ENCODE peak calls at places on chromosomes 7 and 10, in eight cellular contexts. One of them, this sample, is unnamed.

GRCh38 chr10:58044072-58044471 is 223.6 kb downstream of the IPMK start:
- DNase-seq in kidney epithelial cell: peak
- DNase-seq in LNCaP clone FGC: no peak
- DNase-seq in heart right ventricle: no peak
- DNase-seq in epithelial cell of esophagus: peak
- DNase-seq in AG04450: peak
- DNase-seq in progenitor cell of endocrine pancreas: no peak
- DNase-seq in esophagus squamous epithelium: no peak
- DNase-seq in this sample: no peak

GRCh38 chr10:120423350-120424197 is 33.5 kb upstream of the PLPP4 start:
- DNase-seq in kidney epithelial cell: peak
- DNase-seq in LNCaP clone FGC: peak
- DNase-seq in heart right ventricle: peak
- DNase-seq in epithelial cell of esophagus: peak
- DNase-seq in AG04450: no peak
- DNase-seq in progenitor cell of endocrine pancreas: peak
- DNase-seq in esophagus squamous epithelium: no peak
- DNase-seq in this sample: peak

GRCh38 chr10:103781329-103782061 is 73.9 kb downstream of the SH3PXD2A start:
- DNase-seq in kidney epithelial cell: peak
- DNase-seq in LNCaP clone FGC: no peak
- DNase-seq in heart right ventricle: no peak
- DNase-seq in epithelial cell of esophagus: peak
- DNase-seq in AG04450: peak
- DNase-seq in progenitor cell of endocrine pancreas: no peak
- DNase-seq in esophagus squamous epithelium: no peak
- DNase-seq in this sample: no peak

GRCh38 chr10:60731134-60731883 is 47.0 kb upstream of the CDK1 start:
- DNase-seq in kidney epithelial cell: no peak
- DNase-seq in LNCaP clone FGC: no peak
- DNase-seq in heart right ventricle: no peak
- DNase-seq in epithelial cell of esophagus: peak
- DNase-seq in AG04450: no peak
- DNase-seq in progenitor cell of endocrine pancreas: no peak
- DNase-seq in esophagus squamous epithelium: no peak
- DNase-seq in this sample: no peak

GRCh38 chr10:58712982-58713381 is 200.3 kb downstream of the BICC1 start:
- DNase-seq in kidney epithelial cell: no peak
- DNase-seq in LNCaP clone FGC: no peak
- DNase-seq in heart right ventricle: no peak
- DNase-seq in epithelial cell of esophagus: no peak
- DNase-seq in AG04450: no peak
- DNase-seq in progenitor cell of endocrine pancreas: no peak
- DNase-seq in esophagus squamous epithelium: no peak
- DNase-seq in this sample: no peak

GRCh38 chr10:127999291-127999690 is 92.4 kb downstream of the PTPRE start:
- DNase-seq in kidney epithelial cell: no peak
- DNase-seq in LNCaP clone FGC: no peak
- DNase-seq in heart right ventricle: no peak
- DNase-seq in epithelial cell of esophagus: no peak
- DNase-seq in AG04450: no peak
- DNase-seq in progenitor cell of endocrine pancreas: no peak
- DNase-seq in esophagus squamous epithelium: no peak
- DNase-seq in this sample: peak

GRCh38 chr7:749121-749520 is 22.0 kb upstream of the PRKAR1B start:
- DNase-seq in kidney epithelial cell: no peak
- DNase-seq in LNCaP clone FGC: peak
- DNase-seq in heart right ventricle: no peak
- DNase-seq in epithelial cell of esophagus: no peak
- DNase-seq in AG04450: no peak
- DNase-seq in progenitor cell of endocrine pancreas: no peak
- DNase-seq in esophagus squamous epithelium: no peak
- DNase-seq in this sample: no peak

GRCh38 chr7:880450-880849 is 4.1 kb downstream of the GET4 start:
- DNase-seq in kidney epithelial cell: no peak
- DNase-seq in LNCaP clone FGC: no peak
- DNase-seq in heart right ventricle: no peak
- DNase-seq in epithelial cell of esophagus: no peak
- DNase-seq in AG04450: no peak
- DNase-seq in progenitor cell of endocrine pancreas: no peak
- DNase-seq in esophagus squamous epithelium: no peak
- DNase-seq in this sample: no peak

GRCh38 chr10:110684800-110685446 is 40.8 kb downstream of the RBM20 start:
- DNase-seq in kidney epithelial cell: no peak
- DNase-seq in LNCaP clone FGC: no peak
- DNase-seq in heart right ventricle: peak
- DNase-seq in epithelial cell of esophagus: no peak
- DNase-seq in AG04450: peak
- DNase-seq in progenitor cell of endocrine pancreas: no peak
- DNase-seq in esophagus squamous epithelium: no peak
- DNase-seq in this sample: no peak

GRCh38 chr10:67606572-67606971 is 89.4 kb downstream of the CTNNA3 start:
- DNase-seq in kidney epithelial cell: peak
- DNase-seq in LNCaP clone FGC: no peak
- DNase-seq in heart right ventricle: no peak
- DNase-seq in epithelial cell of esophagus: peak
- DNase-seq in AG04450: peak
- DNase-seq in progenitor cell of endocrine pancreas: no peak
- DNase-seq in esophagus squamous epithelium: no peak
- DNase-seq in this sample: no peak

GRCh38 chr7:13990984-13991790 is 1.7 kb upstream of the ETV1 start:
- DNase-seq in kidney epithelial cell: peak
- DNase-seq in LNCaP clone FGC: peak
- DNase-seq in heart right ventricle: peak
- DNase-seq in epithelial cell of esophagus: peak
- DNase-seq in AG04450: peak
- DNase-seq in progenitor cell of endocrine pancreas: peak
- DNase-seq in esophagus squamous epithelium: peak
- DNase-seq in this sample: peak

GRCh38 chr7:156777364-156778069 is 115.5 kb downstream of the LMBR1 start:
- DNase-seq in kidney epithelial cell: no peak
- DNase-seq in LNCaP clone FGC: no peak
- DNase-seq in heart right ventricle: no peak
- DNase-seq in epithelial cell of esophagus: peak
- DNase-seq in AG04450: no peak
- DNase-seq in progenitor cell of endocrine pancreas: no peak
- DNase-seq in esophagus squamous epithelium: no peak
- DNase-seq in this sample: no peak

GRCh38 chr7:156776527-156776926 is 116.5 kb downstream of the LMBR1 start:
- DNase-seq in kidney epithelial cell: no peak
- DNase-seq in LNCaP clone FGC: no peak
- DNase-seq in heart right ventricle: no peak
- DNase-seq in epithelial cell of esophagus: no peak
- DNase-seq in AG04450: no peak
- DNase-seq in progenitor cell of endocrine pancreas: no peak
- DNase-seq in esophagus squamous epithelium: no peak
- DNase-seq in this sample: no peak

GRCh38 chr7:156780724-156781455 is 112.1 kb downstream of the LMBR1 start:
- DNase-seq in kidney epithelial cell: no peak
- DNase-seq in LNCaP clone FGC: no peak
- DNase-seq in heart right ventricle: no peak
- DNase-seq in epithelial cell of esophagus: no peak
- DNase-seq in AG04450: no peak
- DNase-seq in progenitor cell of endocrine pancreas: no peak
- DNase-seq in esophagus squamous epithelium: no peak
- DNase-seq in this sample: no peak

GRCh38 chr7:156778668-156779067 is 114.3 kb downstream of the LMBR1 start:
- DNase-seq in kidney epithelial cell: no peak
- DNase-seq in LNCaP clone FGC: no peak
- DNase-seq in heart right ventricle: no peak
- DNase-seq in epithelial cell of esophagus: no peak
- DNase-seq in AG04450: no peak
- DNase-seq in progenitor cell of endocrine pancreas: no peak
- DNase-seq in esophagus squamous epithelium: no peak
- DNase-seq in this sample: no peak

DNA sequence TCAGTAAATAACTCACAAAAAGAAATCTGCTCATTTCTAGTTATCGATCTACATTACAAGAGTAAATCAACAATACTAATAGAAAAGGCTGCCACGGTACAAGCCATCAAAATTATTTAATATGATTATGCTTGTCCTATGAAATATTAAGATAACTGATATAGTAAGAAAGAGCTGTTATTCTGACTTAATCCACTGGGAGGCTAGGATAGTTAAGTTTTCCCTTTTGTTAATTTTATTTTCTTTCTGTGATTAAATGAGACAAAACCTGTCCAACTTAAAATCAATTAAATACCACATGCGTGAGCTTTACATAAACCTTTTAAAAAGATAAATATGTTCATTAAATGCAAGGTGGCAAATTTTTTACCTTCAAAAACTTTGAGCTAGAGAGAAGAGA is 114.8 kb downstream of the LMBR1 start:
- DNase-seq in kidney epithelial cell: no peak
- DNase-seq in LNCaP clone FGC: no peak
- DNase-seq in heart right ventricle: no peak
- DNase-seq in epithelial cell of esophagus: no peak
- DNase-seq in AG04450: no peak
- DNase-seq in progenitor cell of endocrine pancreas: no peak
- DNase-seq in esophagus squamous epithelium: no peak
- DNase-seq in this sample: no peak
- TF ChIP-seq CTCF in kidney epithelial cell: no peak
- TF ChIP-seq CTCF in LNCaP clone FGC: peak
- TF ChIP-seq CTCF in heart right ventricle: no peak
- TF ChIP-seq CTCF in epithelial cell of esophagus: no peak
- TF ChIP-seq CTCF in AG04450: peak
- TF ChIP-seq CTCF in progenitor cell of endocrine pancreas: peak
- TF ChIP-seq CTCF in esophagus squamous epithelium: no peak
- TF ChIP-seq CTCF in this sample: no peak

GRCh38 chr10:70751991-70752390 is 33.2 kb downstream of the TBATA start:
- DNase-seq in kidney epithelial cell: no peak
- DNase-seq in LNCaP clone FGC: no peak
- DNase-seq in heart right ventricle: no peak
- DNase-seq in epithelial cell of esophagus: no peak
- DNase-seq in AG04450: no peak
- DNase-seq in progenitor cell of endocrine pancreas: no peak
- DNase-seq in esophagus squamous epithelium: no peak
- DNase-seq in this sample: no peak
- TF ChIP-seq CTCF in kidney epithelial cell: no peak
- TF ChIP-seq CTCF in LNCaP clone FGC: no peak
- TF ChIP-seq CTCF in heart right ventricle: no peak
- TF ChIP-seq CTCF in epithelial cell of esophagus: no peak
- TF ChIP-seq CTCF in AG04450: no peak
- TF ChIP-seq CTCF in progenitor cell of endocrine pancreas: no peak
- TF ChIP-seq CTCF in esophagus squamous epithelium: no peak
- TF ChIP-seq CTCF in this sample: no peak

DNA sequence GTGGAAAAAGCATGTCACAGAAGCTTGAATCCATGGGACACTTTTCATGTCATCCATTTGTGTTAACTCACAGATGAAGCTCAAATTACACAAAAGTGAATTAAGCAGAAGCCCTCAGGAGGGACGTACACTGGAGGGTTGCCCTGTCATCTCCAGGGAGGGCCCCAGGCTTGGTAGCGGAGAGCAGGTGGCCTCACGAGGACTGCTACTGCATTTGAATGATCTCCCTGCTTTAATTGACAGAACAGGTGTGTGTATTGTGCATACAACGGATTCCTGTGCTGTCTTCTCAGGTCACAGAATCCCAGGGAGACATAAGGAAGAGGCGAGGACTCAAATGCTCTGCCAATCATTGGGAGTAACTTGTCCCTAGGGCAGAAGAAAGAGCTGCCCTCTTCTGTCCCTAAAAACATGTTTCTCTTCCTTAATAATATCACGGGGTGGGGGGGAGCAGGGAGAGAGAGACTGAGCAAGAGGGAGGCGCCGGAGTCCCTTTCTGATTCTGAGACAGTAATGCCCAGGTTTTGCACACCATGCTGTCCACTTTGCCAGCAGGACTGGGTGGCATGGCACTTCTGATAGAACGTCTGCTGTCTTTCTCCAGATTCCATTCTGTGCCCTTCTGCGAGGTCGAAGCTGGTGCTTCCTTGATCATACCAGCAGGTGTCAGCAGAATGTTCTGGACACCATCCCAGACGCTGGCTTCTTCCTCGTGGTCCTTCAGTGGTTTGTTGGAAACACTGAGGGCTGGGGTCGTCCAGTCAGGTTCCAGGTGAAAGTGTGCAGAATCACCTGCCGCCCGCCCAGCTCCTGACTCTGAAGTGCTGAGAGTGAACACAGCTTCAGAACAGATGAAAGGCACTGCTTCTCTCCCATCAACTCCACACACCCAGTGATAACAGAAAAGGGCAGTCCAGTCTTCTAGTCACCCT is 26.1 kb upstream of the RASGEF1A start:
- DNase-seq in kidney epithelial cell: no peak
- DNase-seq in LNCaP clone FGC: peak
- DNase-seq in heart right ventricle: no peak
- DNase-seq in epithelial cell of esophagus: peak
- DNase-seq in AG04450: peak
- DNase-seq in progenitor cell of endocrine pancreas: peak
- DNase-seq in esophagus squamous epithelium: no peak
- DNase-seq in this sample: peak
- TF ChIP-seq CTCF in kidney epithelial cell: peak
- TF ChIP-seq CTCF in LNCaP clone FGC: peak
- TF ChIP-seq CTCF in heart right ventricle: peak
- TF ChIP-seq CTCF in epithelial cell of esophagus: peak
- TF ChIP-seq CTCF in AG04450: peak
- TF ChIP-seq CTCF in progenitor cell of endocrine pancreas: peak
- TF ChIP-seq CTCF in esophagus squamous epithelium: peak
- TF ChIP-seq CTCF in this sample: peak

DNA sequence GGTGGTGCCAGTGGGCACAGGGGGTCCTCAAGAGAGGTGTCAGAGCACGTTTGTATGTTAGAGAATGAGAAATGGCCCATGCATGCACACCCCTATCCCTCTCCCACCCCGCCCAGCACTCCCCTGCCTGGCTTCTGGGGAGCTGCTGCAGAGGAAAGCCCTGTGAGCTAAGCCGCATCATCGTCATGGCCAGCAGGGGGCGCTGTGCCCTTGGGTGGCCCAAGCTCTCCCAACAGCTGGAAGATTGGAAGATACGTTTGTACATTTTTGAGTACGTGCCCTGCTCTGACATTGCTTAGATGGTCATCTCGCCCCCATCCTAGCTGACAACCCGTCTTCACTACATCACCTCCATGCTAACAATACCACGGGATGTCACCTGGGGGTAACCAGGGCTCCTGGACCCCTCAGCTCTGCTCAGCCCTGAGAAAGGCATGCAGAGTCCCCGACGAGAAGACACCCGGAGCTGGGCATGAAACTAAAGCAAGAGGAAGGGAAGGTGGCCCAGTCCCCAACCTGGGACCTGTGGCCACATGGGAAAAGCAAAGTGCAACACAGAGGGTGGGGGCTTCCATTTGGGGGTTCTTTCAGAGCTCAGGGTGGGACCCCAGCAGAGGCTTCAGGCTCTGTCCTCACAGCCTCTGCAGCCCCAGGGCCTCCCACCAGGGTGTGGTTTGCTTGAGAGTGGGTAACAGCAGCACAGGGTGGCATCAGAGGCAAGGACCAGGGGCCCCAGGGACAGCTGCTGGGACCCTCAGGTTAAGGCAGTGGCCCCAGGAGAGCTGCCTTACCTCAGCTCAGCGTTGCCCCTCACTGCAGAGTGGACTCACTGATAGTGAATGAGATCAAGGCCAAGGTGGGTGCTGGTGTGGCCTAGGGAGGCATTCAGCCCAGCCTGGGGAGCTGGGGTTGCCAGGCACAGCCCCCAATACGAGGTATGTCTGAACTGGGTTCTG is 136.6 kb downstream of the PTPN20 start:
- DNase-seq in kidney epithelial cell: no peak
- DNase-seq in LNCaP clone FGC: peak
- DNase-seq in heart right ventricle: peak
- DNase-seq in epithelial cell of esophagus: peak
- DNase-seq in AG04450: peak
- DNase-seq in progenitor cell of endocrine pancreas: peak
- DNase-seq in esophagus squamous epithelium: peak
- DNase-seq in this sample: peak
- TF ChIP-seq CTCF in kidney epithelial cell: peak
- TF ChIP-seq CTCF in LNCaP clone FGC: peak
- TF ChIP-seq CTCF in heart right ventricle: peak
- TF ChIP-seq CTCF in epithelial cell of esophagus: peak
- TF ChIP-seq CTCF in AG04450: peak
- TF ChIP-seq CTCF in progenitor cell of endocrine pancreas: peak
- TF ChIP-seq CTCF in esophagus squamous epithelium: peak
- TF ChIP-seq CTCF in this sample: peak

GRCh38 chr10:70255329-70256299 is 22.4 kb upstream of the PPA1 start:
- DNase-seq in kidney epithelial cell: peak
- DNase-seq in LNCaP clone FGC: no peak
- DNase-seq in heart right ventricle: no peak
- DNase-seq in epithelial cell of esophagus: peak
- DNase-seq in AG04450: no peak
- DNase-seq in progenitor cell of endocrine pancreas: no peak
- DNase-seq in esophagus squamous epithelium: no peak
- DNase-seq in this sample: no peak
- TF ChIP-seq CTCF in kidney epithelial cell: no peak
- TF ChIP-seq CTCF in LNCaP clone FGC: no peak
- TF ChIP-seq CTCF in heart right ventricle: no peak
- TF ChIP-seq CTCF in epithelial cell of esophagus: no peak
- TF ChIP-seq CTCF in AG04450: no peak
- TF ChIP-seq CTCF in progenitor cell of endocrine pancreas: no peak
- TF ChIP-seq CTCF in esophagus squamous epithelium: no peak
- TF ChIP-seq CTCF in this sample: no peak

This sample was measured in dorsolateral prefrontal cortex.